ENCODE peak calls at places on chromosomes 5 and 9, in eight cellular contexts. N is neural progenitor cell, U is hepatocyte, T is MM.1S, V is PC-3, G is SK-N-SH, D is HCT116, R is GM23338. P is an unnamed sample.

GRCh38 chr5:151067632-151068031 is 13.2 kb downstream of the TNIP1 start:
- DNase-seq in N (no peak), U (no peak), T (no peak), V (no peak), G (no peak), D (no peak), R (no peak), P (no peak)

GRCh38 chr9:105415344-105415980 is 32.4 kb upstream of the FSD1L start:
- DNase-seq in N (peak; percentile 87), U (peak; percentile 84), T (peak; percentile 71), V (peak; percentile 56), G (peak; percentile 72), D (peak; percentile 50), R (peak; percentile 90), P (peak; percentile 78)

GRCh38 chr5:6728011-6728794 is 15.0 kb downstream of the TENT4A start:
- DNase-seq in N (peak; percentile 27), U (no peak), T (no peak), V (no peak), G (peak; percentile 57), D (no peak), R (peak; percentile 56), P (peak; percentile 84)

GRCh38 chr5:149886697-149887470 is 57.7 kb downstream of the PDE6A start:
- DNase-seq in N (no peak), U (no peak), T (no peak), V (no peak), G (no peak), D (no peak), R (no peak), P (no peak)

GRCh38 chr9:136081113-136081825 is 13.8 kb downstream of the NACC2 start:
- DNase-seq in N (peak; percentile 1), U (no peak), T (no peak), V (no peak), G (peak; percentile 37), D (no peak), R (no peak), P (no peak)

GRCh38 chr5:88656196-88656935 is 226.6 kb downstream of the MEF2C start:
- DNase-seq in N (no peak), U (no peak), T (no peak), V (no peak), G (no peak), D (no peak), R (no peak), P (no peak)

GRCh38 chr5:103041071-103041676 is 78.8 kb downstream of the GIN1 start:
- DNase-seq in N (no peak), U (peak; percentile 32), T (peak; percentile 49), V (peak; percentile 88), G (peak; percentile 48), D (peak; percentile 49), R (peak; percentile 14), P (peak; percentile 15)

GRCh38 chr9:36499156-36499886 is 73.4 kb upstream of the MELK start:
- DNase-seq in N (peak; percentile 81), U (peak; percentile 10), T (no peak), V (no peak), G (peak; percentile 73), D (no peak), R (peak; percentile 44), P (peak; percentile 63)

GRCh38 chr5:56677693-56678092 is 137.7 kb upstream of the MAP3K1 start:
- DNase-seq in N (no peak), U (no peak), T (no peak), V (no peak), G (no peak), D (no peak), R (no peak), P (no peak)

GRCh38 chr9:7432989-7433388 is 366.6 kb downstream of the DMAC1 start:
- DNase-seq in N (no peak), U (no peak), T (no peak), V (no peak), G (no peak), D (no peak), R (no peak), P (no peak)

GRCh38 chr5:67268233-67269011 is 71.8 kb upstream of the CD180 start:
- DNase-seq in N (peak; percentile 71), U (peak; percentile 89), T (no peak), V (peak; percentile 14), G (peak; percentile 72), D (no peak), R (no peak), P (no peak)

GRCh38 chr5:112886975-112887374 is 25.9 kb downstream of the SRP19 start:
- DNase-seq in N (no peak), U (no peak), T (no peak), V (no peak), G (no peak), D (no peak), R (no peak), P (no peak)

GRCh38 chr5:54049963-54050362 is 260.4 kb downstream of the ARL15 start:
- DNase-seq in N (no peak), U (no peak), T (no peak), V (no peak), G (no peak), D (no peak), R (no peak), P (no peak)

GRCh38 chr9:109499631-109500120 is 1.6 kb upstream of the PTPN3 start:
- DNase-seq in N (peak; percentile 71), U (peak; percentile 84), T (no peak), V (peak; percentile 64), G (peak; percentile 81), D (no peak), R (peak; percentile 74), P (no peak)

GRCh38 chr9:5764130-5764868 is 68.6 kb downstream of the ERMP1 start:
- DNase-seq in N (no peak), U (no peak), T (peak; percentile 94), V (no peak), G (no peak), D (no peak), R (no peak), P (peak; percentile 83)

GRCh38 chr5:80147119-80147815 is 108.6 kb downstream of the SERINC5 start:
- DNase-seq in N (no peak), U (no peak), T (no peak), V (no peak), G (no peak), D (no peak), R (no peak), P (peak; percentile 27)

GRCh38 chr5:138805096-138805495 is 51.9 kb downstream of the CTNNA1 start:
- DNase-seq in N (no peak), U (no peak), T (no peak), V (no peak), G (no peak), D (no peak), R (no peak), P (no peak)

GRCh38 chr5:147522435-147522834 is 12.6 kb upstream of the DPYSL3 start:
- DNase-seq in N (peak; percentile 74), U (no peak), T (no peak), V (peak; percentile 53), G (peak; percentile 17), D (no peak), R (no peak), P (no peak)

GRCh38 chr9:130072515-130073235 is 19.0 kb downstream of the GPR107 start:
- DNase-seq in N (no peak), U (no peak), T (no peak), V (peak; percentile 60), G (no peak), D (no peak), R (no peak), P (no peak)

GRCh38 chr9:126459126-126459525 is 132.5 kb downstream of the MVB12B start:
- DNase-seq in N (no peak), U (no peak), T (no peak), V (no peak), G (no peak), D (no peak), R (no peak), P (no peak)

GRCh38 chr9:95494022-95494415 is 22.8 kb downstream of the PTCH1 start:
- DNase-seq in N (no peak), U (no peak), T (peak; percentile 87), V (peak; percentile 66), G (peak; percentile 94), D (no peak), R (no peak), P (peak; percentile 86)

GRCh38 chr9:121399883-121400607 is 30.0 kb upstream of the STOM start:
- DNase-seq in N (peak; percentile 77), U (peak; percentile 84), T (peak; percentile 77), V (peak; percentile 79), G (peak; percentile 37), D (peak; percentile 74), R (peak; percentile 86), P (peak; percentile 75)

GRCh38 chr9:111163738-111164399 is 125.6 kb upstream of the LPAR1 start:
- DNase-seq in N (no peak), U (no peak), T (no peak), V (no peak), G (no peak), D (no peak), R (no peak), P (no peak)

GRCh38 chr5:11904270-11904906 is at the start of gene CTNND2:
- DNase-seq in N (peak; percentile 94), U (peak; percentile 86), T (peak; percentile 67), V (peak; percentile 76), G (peak; percentile 72), D (no peak), R (peak; percentile 94), P (no peak)

GRCh38 chr9:121924700-121925099 is 168.4 kb downstream of the TTLL11 start:
- DNase-seq in N (no peak), U (no peak), T (no peak), V (no peak), G (no peak), D (no peak), R (no peak), P (no peak)

GRCh38 chr5:92435781-92436180 is 1052.7 kb upstream of the ARRDC3 start:
- DNase-seq in N (peak; percentile 15), U (no peak), T (no peak), V (no peak), G (no peak), D (no peak), R (no peak), P (no peak)
- TF ChIP-seq EZH2phosphoT487 in N (no peak), U (no peak), T (no peak), V (no peak), G (no peak), D (no peak), R (no peak), P (no peak)

GRCh38 chr5:50958852-50959457 is 292.5 kb downstream of the PARP8 start:
- DNase-seq in N (peak; percentile 54), U (peak; percentile 74), T (peak; percentile 61), V (peak; percentile 49), G (peak; percentile 59), D (peak; percentile 33), R (peak; percentile 74), P (peak; percentile 62)
- TF ChIP-seq CTCF in N (peak; percentile 61), U (peak; percentile 74), T (peak; percentile 70), V (peak; percentile 61), G (peak; percentile 74), D (peak; percentile 50), R (peak; percentile 63), P (peak; percentile 88)

DNA sequence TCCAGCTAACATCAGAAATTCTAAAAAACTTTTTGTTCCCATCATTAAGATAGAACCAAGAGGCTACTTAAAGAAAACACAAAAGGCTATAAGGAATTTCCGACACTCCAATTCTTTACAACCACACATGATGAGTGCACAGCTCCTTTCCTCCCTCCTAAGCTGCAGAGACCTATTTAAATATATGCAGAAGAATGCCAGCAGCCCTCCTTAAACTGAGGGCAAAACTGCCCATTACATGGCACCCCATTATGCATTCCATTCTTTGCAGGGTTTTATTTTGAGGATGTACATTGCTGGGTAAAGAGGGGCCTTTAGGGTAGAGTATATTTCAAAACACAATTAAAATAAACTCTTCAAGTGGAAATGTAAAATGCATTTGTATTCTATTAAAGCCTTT is 502.9 kb downstream of the RASEF start:
- DNase-seq in N (no peak), U (no peak), T (no peak), V (no peak), G (no peak), D (no peak), R (no peak), P (no peak)
- H3K4me1 ChIP-seq in N (no peaks in the 10 kb centered on the region), U (peaks cover 28% of the 10 kb centered on the region), T (no peaks in the 10 kb centered on the region), V (no peaks in the 10 kb centered on the region), G (no peaks in the 10 kb centered on the region), D (no peaks in the 10 kb centered on the region), R (no peaks in the 10 kb centered on the region), P (no peaks in the 10 kb centered on the region)

GRCh38 chr9:118321823-118322222 is 617.6 kb downstream of the TLR4 start:
- DNase-seq in N (no peak), U (no peak), T (no peak), V (no peak), G (no peak), D (no peak), R (no peak), P (no peak)
- TF ChIP-seq EZH2phosphoT487 in N (no peak), U (no peak), T (no peak), V (no peak), G (no peak), D (no peak), R (no peak), P (no peak)